ENCODE peak calls at places on chromosome 13, in five cellular contexts. One of them, this sample, is unnamed.

GRCh38 chr13:71580614-71581013 is 286.4 kb downstream of the DACH1 start:
- DNase-seq in fibroblast of mammary gland: no peak
- DNase-seq in right cardiac atrium: no peak
- DNase-seq in cardiac muscle cell: no peak
- DNase-seq in lung: no peak
- DNase-seq in this sample: no peak

GRCh38 chr13:53200498-53201453 is 172.2 kb downstream of the OLFM4 start:
- DNase-seq in fibroblast of mammary gland: peak; percentile 19
- DNase-seq in right cardiac atrium: peak; percentile 52
- DNase-seq in cardiac muscle cell: peak; percentile 58
- DNase-seq in lung: no peak
- DNase-seq in this sample: no peak

GRCh38 chr13:22915442-22916082 is 265.2 kb upstream of the SGCG start:
- DNase-seq in fibroblast of mammary gland: peak; percentile 54
- DNase-seq in right cardiac atrium: peak; percentile 53
- DNase-seq in cardiac muscle cell: peak; percentile 71
- DNase-seq in lung: peak; percentile 55
- DNase-seq in this sample: no peak

GRCh38 chr13:47069133-47069532 is 172.3 kb upstream of the HTR2A start:
- DNase-seq in fibroblast of mammary gland: no peak
- DNase-seq in right cardiac atrium: no peak
- DNase-seq in cardiac muscle cell: no peak
- DNase-seq in lung: no peak
- DNase-seq in this sample: no peak

GRCh38 chr13:23440821-23441608 is 7.5 kb upstream of the SACS start:
- DNase-seq in fibroblast of mammary gland: no peak
- DNase-seq in right cardiac atrium: peak; percentile 20
- DNase-seq in cardiac muscle cell: no peak
- DNase-seq in lung: no peak
- DNase-seq in this sample: no peak

GRCh38 chr13:92842145-92842544 is 384.5 kb upstream of the GPC6 start:
- DNase-seq in fibroblast of mammary gland: peak; percentile 90
- DNase-seq in right cardiac atrium: no peak
- DNase-seq in cardiac muscle cell: peak; percentile 91
- DNase-seq in lung: no peak
- DNase-seq in this sample: peak; percentile 89

GRCh38 chr13:49645451-49645850 is 17.1 kb downstream of the ARL11 start:
- DNase-seq in fibroblast of mammary gland: no peak
- DNase-seq in right cardiac atrium: no peak
- DNase-seq in cardiac muscle cell: no peak
- DNase-seq in lung: no peak
- DNase-seq in this sample: no peak

GRCh38 chr13:102460806-102461205 is 59.0 kb upstream of the FGF14 start:
- DNase-seq in fibroblast of mammary gland: peak; percentile 21
- DNase-seq in right cardiac atrium: no peak
- DNase-seq in cardiac muscle cell: no peak
- DNase-seq in lung: no peak
- DNase-seq in this sample: no peak

GRCh38 chr13:29785978-29786377 is 64.4 kb downstream of the UBL3 start:
- DNase-seq in fibroblast of mammary gland: no peak
- DNase-seq in right cardiac atrium: no peak
- DNase-seq in cardiac muscle cell: no peak
- DNase-seq in lung: no peak
- DNase-seq in this sample: no peak

GRCh38 chr13:73633817-73634449 is 500.3 kb downstream of the KLF12 start:
- DNase-seq in fibroblast of mammary gland: no peak
- DNase-seq in right cardiac atrium: no peak
- DNase-seq in cardiac muscle cell: peak; percentile 10
- DNase-seq in lung: no peak
- DNase-seq in this sample: no peak

GRCh38 chr13:48660356-48661076 is 6.8 kb downstream of the CYSLTR2 start:
- DNase-seq in fibroblast of mammary gland: no peak
- DNase-seq in right cardiac atrium: no peak
- DNase-seq in cardiac muscle cell: no peak
- DNase-seq in lung: no peak
- DNase-seq in this sample: no peak

GRCh38 chr13:102901615-102902305 is 55.9 kb downstream of the ERCC5 start:
- DNase-seq in fibroblast of mammary gland: peak; percentile 49
- DNase-seq in right cardiac atrium: no peak
- DNase-seq in cardiac muscle cell: no peak
- DNase-seq in lung: no peak
- DNase-seq in this sample: no peak

GRCh38 chr13:23510544-23510916 is 59.7 kb upstream of the TNFRSF19 start:
- DNase-seq in fibroblast of mammary gland: peak; percentile 80
- DNase-seq in right cardiac atrium: no peak
- DNase-seq in cardiac muscle cell: peak; percentile 72
- DNase-seq in lung: no peak
- DNase-seq in this sample: no peak

GRCh38 chr13:41678842-41679241 is 221.5 kb downstream of the RGCC start:
- DNase-seq in fibroblast of mammary gland: no peak
- DNase-seq in right cardiac atrium: no peak
- DNase-seq in cardiac muscle cell: no peak
- DNase-seq in lung: no peak
- DNase-seq in this sample: no peak

GRCh38 chr13:96575423-96576320 is 418.6 kb downstream of the OXGR1 start:
- DNase-seq in fibroblast of mammary gland: peak; percentile 59
- DNase-seq in right cardiac atrium: peak; percentile 70
- DNase-seq in cardiac muscle cell: peak; percentile 5
- DNase-seq in lung: no peak
- DNase-seq in this sample: peak; percentile 33

GRCh38 chr13:92414851-92415250 is 811.8 kb upstream of the GPC6 start:
- DNase-seq in fibroblast of mammary gland: no peak
- DNase-seq in right cardiac atrium: no peak
- DNase-seq in cardiac muscle cell: no peak
- DNase-seq in lung: no peak
- DNase-seq in this sample: no peak

GRCh38 chr13:48626077-48626449 is 27.7 kb upstream of the CYSLTR2 start:
- DNase-seq in fibroblast of mammary gland: peak; percentile 6
- DNase-seq in right cardiac atrium: no peak
- DNase-seq in cardiac muscle cell: peak; percentile 93
- DNase-seq in lung: no peak
- DNase-seq in this sample: peak; percentile 1

GRCh38 chr13:27476943-27477681 is 26.7 kb upstream of the MTIF3 start:
- DNase-seq in fibroblast of mammary gland: peak; percentile 84
- DNase-seq in right cardiac atrium: no peak
- DNase-seq in cardiac muscle cell: peak; percentile 16
- DNase-seq in lung: no peak
- DNase-seq in this sample: peak; percentile 41

GRCh38 chr13:35891973-35892441 is 239.2 kb downstream of the DCLK1 start:
- DNase-seq in fibroblast of mammary gland: peak; percentile 74
- DNase-seq in right cardiac atrium: no peak
- DNase-seq in cardiac muscle cell: peak; percentile 5
- DNase-seq in lung: peak; percentile 17
- DNase-seq in this sample: no peak

GRCh38 chr13:113155982-113156655 is 2.3 kb upstream of the PROZ start:
- DNase-seq in fibroblast of mammary gland: peak; percentile 18
- DNase-seq in right cardiac atrium: no peak
- DNase-seq in cardiac muscle cell: no peak
- DNase-seq in lung: no peak
- DNase-seq in this sample: no peak

GRCh38 chr13:113616991-113617749 is 32.6 kb downstream of the TFDP1 start:
- DNase-seq in fibroblast of mammary gland: no peak
- DNase-seq in right cardiac atrium: no peak
- DNase-seq in cardiac muscle cell: peak; percentile 75
- DNase-seq in lung: no peak
- DNase-seq in this sample: no peak

GRCh38 chr13:98291658-98292057 is 114.6 kb upstream of the RNF113B start:
- DNase-seq in fibroblast of mammary gland: no peak
- DNase-seq in right cardiac atrium: no peak
- DNase-seq in cardiac muscle cell: no peak
- DNase-seq in lung: no peak
- DNase-seq in this sample: no peak

GRCh38 chr13:113907637-113908617 is 44.1 kb upstream of the GAS6 start:
- DNase-seq in fibroblast of mammary gland: peak; percentile 91
- DNase-seq in right cardiac atrium: no peak
- DNase-seq in cardiac muscle cell: peak; percentile 69
- DNase-seq in lung: peak; percentile 27
- DNase-seq in this sample: peak; percentile 65

GRCh38 chr13:22837980-22838615 is 342.7 kb upstream of the SGCG start:
- DNase-seq in fibroblast of mammary gland: no peak
- DNase-seq in right cardiac atrium: no peak
- DNase-seq in cardiac muscle cell: no peak
- DNase-seq in lung: no peak
- DNase-seq in this sample: no peak

GRCh38 chr13:33744589-33745369 is 73.2 kb upstream of the RFC3 start:
- DNase-seq in fibroblast of mammary gland: no peak
- DNase-seq in right cardiac atrium: no peak
- DNase-seq in cardiac muscle cell: peak; percentile 29
- DNase-seq in lung: peak; percentile 65
- DNase-seq in this sample: no peak

GRCh38 chr13:101727118-101727517 is 274.6 kb downstream of the ITGBL1 start:
- DNase-seq in fibroblast of mammary gland: no peak
- DNase-seq in right cardiac atrium: no peak
- DNase-seq in cardiac muscle cell: no peak
- DNase-seq in lung: no peak
- DNase-seq in this sample: no peak

DNA sequence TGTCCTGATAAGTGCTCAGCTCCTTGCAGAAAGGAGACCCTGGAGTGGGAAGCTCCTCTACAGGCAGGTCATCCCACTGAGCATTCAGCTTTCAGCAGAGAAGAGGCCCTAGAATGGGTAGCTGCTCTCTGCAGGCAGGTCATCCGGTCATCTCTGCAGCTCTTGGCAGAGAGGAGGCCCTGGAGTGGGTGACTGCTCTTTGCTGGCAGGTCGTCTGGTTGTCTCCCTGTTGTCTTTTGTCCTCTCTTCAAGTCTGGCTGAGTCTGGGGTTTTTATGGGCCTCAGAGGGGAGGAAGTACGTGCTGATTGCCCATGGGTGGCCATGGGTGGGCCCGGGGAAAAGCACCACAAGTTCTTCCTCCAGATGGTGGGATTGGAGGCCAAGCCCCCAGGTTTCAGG is 250.3 kb upstream of the EDNRB start:
- DNase-seq in fibroblast of mammary gland: no peak
- DNase-seq in right cardiac atrium: no peak
- DNase-seq in cardiac muscle cell: no peak
- DNase-seq in lung: no peak
- DNase-seq in this sample: no peak
- H3K4me3 ChIP-seq in fibroblast of mammary gland: no peak overlapping the region
- H3K4me3 ChIP-seq in right cardiac atrium: no peak overlapping the region
- H3K4me3 ChIP-seq in cardiac muscle cell: no peak overlapping the region
- H3K4me3 ChIP-seq in lung: no peak overlapping the region
- H3K4me3 ChIP-seq in this sample: no peak overlapping the region

DNA sequence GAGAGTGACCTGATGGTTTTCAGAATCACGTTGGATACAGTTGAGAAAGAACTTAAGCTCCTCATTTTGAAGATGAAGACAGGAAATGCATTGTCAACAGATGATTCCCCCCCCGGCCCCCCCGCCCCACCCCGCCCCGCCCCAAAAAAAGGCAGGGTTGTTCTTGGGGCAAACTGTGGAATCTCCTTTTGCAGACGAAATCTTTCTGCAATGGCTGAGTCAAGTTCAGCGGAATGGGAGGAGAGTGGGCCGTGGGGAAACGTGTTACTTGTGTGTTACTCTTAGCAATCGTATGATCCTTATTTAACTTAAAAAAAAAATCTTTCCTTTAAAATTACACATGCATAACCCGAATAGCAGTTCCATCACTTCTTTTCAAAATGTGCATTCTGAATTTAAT is 348.4 kb upstream of the ARGLU1 start:
- DNase-seq in fibroblast of mammary gland: peak; percentile 18
- DNase-seq in right cardiac atrium: peak; percentile 11
- DNase-seq in cardiac muscle cell: peak; percentile 37
- DNase-seq in lung: no peak
- DNase-seq in this sample: no peak
- H3K4me3 ChIP-seq in fibroblast of mammary gland: no peak overlapping the region
- H3K4me3 ChIP-seq in right cardiac atrium: peak overlapping the region; percentile 19
- H3K4me3 ChIP-seq in cardiac muscle cell: no peak overlapping the region
- H3K4me3 ChIP-seq in lung: no peak overlapping the region
- H3K4me3 ChIP-seq in this sample: no peak overlapping the region

GRCh38 chr13:52027832-52028231 is 3.3 kb downstream of the UTP14C start:
- DNase-seq in fibroblast of mammary gland: no peak
- DNase-seq in right cardiac atrium: no peak
- DNase-seq in cardiac muscle cell: no peak
- DNase-seq in lung: no peak
- DNase-seq in this sample: no peak

GRCh38 chr13:52022355-52022754 is 2.1 kb upstream of the UTP14C start:
- DNase-seq in fibroblast of mammary gland: no peak
- DNase-seq in right cardiac atrium: no peak
- DNase-seq in cardiac muscle cell: no peak
- DNase-seq in lung: no peak
- DNase-seq in this sample: no peak

GRCh38 chr13:52025475-52026245 is 1.2 kb downstream of the UTP14C start:
- DNase-seq in fibroblast of mammary gland: no peak
- DNase-seq in right cardiac atrium: no peak
- DNase-seq in cardiac muscle cell: no peak
- DNase-seq in lung: no peak
- DNase-seq in this sample: no peak

GRCh38 chr13:52026246-52026626 is 1.7 kb downstream of the UTP14C start:
- DNase-seq in fibroblast of mammary gland: no peak
- DNase-seq in right cardiac atrium: no peak
- DNase-seq in cardiac muscle cell: no peak
- DNase-seq in lung: no peak
- DNase-seq in this sample: no peak

DNA sequence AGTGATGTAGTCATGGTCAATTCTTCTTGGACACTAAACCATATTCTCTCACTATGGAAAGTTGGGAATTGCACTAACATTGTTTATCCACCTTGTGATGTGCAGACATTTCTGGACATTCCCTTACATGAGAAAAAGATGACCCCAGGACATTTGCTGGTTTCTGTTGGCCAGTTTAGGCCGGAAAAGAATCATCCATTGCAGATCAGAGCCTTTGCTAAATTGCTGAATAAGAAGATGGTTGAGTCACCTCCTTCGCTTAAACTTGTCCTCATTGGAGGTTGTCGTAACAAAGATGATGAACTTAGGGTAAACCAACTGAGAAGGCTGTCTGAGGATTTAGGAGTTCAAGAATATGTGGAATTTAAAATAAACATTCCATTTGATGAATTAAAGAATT is at the start of gene UTP14C:
- DNase-seq in fibroblast of mammary gland: no peak
- DNase-seq in right cardiac atrium: no peak
- DNase-seq in cardiac muscle cell: no peak
- DNase-seq in lung: no peak
- DNase-seq in this sample: no peak
- H3K4me3 ChIP-seq in fibroblast of mammary gland: no peak within 1 kb of the TSS
- H3K4me3 ChIP-seq in right cardiac atrium: no peak within 1 kb of the TSS
- H3K4me3 ChIP-seq in cardiac muscle cell: no peak within 1 kb of the TSS
- H3K4me3 ChIP-seq in lung: no peak within 1 kb of the TSS
- H3K4me3 ChIP-seq in this sample: no peak within 1 kb of the TSS

DNA sequence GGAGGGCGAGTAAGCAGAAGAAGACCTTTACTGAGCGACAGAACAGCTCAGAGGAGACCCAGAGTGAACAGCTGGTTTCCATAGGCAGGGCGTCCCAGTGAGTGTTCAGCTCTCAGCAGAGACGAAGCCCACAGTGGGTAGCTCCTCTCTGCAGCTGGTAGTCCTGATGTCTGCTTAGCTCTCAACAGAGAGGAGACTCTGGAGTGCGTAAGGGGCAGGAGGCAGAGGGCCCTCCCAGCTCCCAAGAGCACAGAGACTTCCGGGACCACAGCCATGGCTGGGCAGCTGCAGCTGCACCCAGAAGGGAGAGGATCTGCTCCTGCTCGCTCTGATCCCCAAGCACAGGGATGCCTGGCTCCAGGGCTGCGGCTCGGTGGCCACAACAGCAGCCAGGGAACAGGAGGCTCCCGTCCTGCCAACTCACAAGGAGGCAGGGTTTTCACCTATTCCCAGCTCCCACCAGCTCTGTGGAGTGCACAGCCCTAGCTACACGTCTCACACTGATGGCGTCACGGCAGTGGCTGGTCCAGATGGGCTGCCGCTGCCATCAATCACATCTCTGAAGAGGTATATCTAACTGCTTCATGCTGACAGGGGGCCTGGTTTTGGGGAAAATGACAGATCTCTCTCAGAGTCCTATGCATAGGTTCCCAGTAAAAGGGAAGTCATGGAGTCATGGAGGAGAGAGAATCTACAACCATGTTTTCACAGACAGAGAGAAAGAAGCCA is 2660.1 kb upstream of the PCDH20 start:
- DNase-seq in fibroblast of mammary gland: no peak
- DNase-seq in right cardiac atrium: no peak
- DNase-seq in cardiac muscle cell: no peak
- DNase-seq in lung: no peak
- DNase-seq in this sample: no peak
- H3K4me3 ChIP-seq in fibroblast of mammary gland: no peak overlapping the region
- H3K4me3 ChIP-seq in right cardiac atrium: no peak overlapping the region
- H3K4me3 ChIP-seq in cardiac muscle cell: no peak overlapping the region
- H3K4me3 ChIP-seq in lung: no peak overlapping the region
- H3K4me3 ChIP-seq in this sample: no peak overlapping the region

This sample was measured in skeletal muscle cell.